ENCODE peak calls at places on chromosomes 1 and 21, in five cellular contexts. G is GM10248, M is fibroblast of villous mesenchyme, J is chondrocyte, B is AG04450. O is an unnamed sample.

GRCh38 chr1:11479375-11479979 is 522 bp downstream of the DISP3 start:
- DNase-seq in G (no peak), M (no peak), J (no peak), B (no peak), O (no peak)

GRCh38 chr1:161382214-161383019 is 14.7 kb upstream of the CFAP126 start:
- DNase-seq in G (peak; percentile 49), M (peak; percentile 83), J (no peak), B (no peak), O (peak; percentile 66)

GRCh38 chr1:4631321-4631720 is 23.1 kb upstream of the AJAP1 start:
- DNase-seq in G (no peak), M (no peak), J (no peak), B (no peak), O (no peak)

GRCh38 chr21:39110431-39110830 is 72.8 kb downstream of the PSMG1 start:
- DNase-seq in G (no peak), M (peak; percentile 69), J (no peak), B (no peak), O (no peak)

GRCh38 chr1:35807614-35808375 is at the start of gene AGO4:
- DNase-seq in G (peak; percentile 67), M (peak; percentile 36), J (no peak), B (no peak), O (peak; percentile 39)

GRCh38 chr1:228404107-228404720 is 2.4 kb downstream of the TRIM11 start:
- DNase-seq in G (no peak), M (no peak), J (no peak), B (no peak), O (no peak)

GRCh38 chr1:230002164-230002803 is 64.8 kb upstream of the GALNT2 start:
- DNase-seq in G (no peak), M (peak; percentile 13), J (no peak), B (no peak), O (no peak)

GRCh38 chr1:84620720-84621313 is 46.6 kb upstream of the CTBS start:
- DNase-seq in G (peak; percentile 88), M (peak; percentile 66), J (no peak), B (no peak), O (peak; percentile 91)

GRCh38 chr1:66695121-66695520 is 57.1 kb upstream of the DYNLT5 start:
- DNase-seq in G (no peak), M (no peak), J (no peak), B (no peak), O (no peak)

GRCh38 chr1:118396824-118397530 is 211.9 kb upstream of the SPAG17 start:
- DNase-seq in G (no peak), M (no peak), J (no peak), B (no peak), O (no peak)

GRCh38 chr1:60949826-60950197 is 132.5 kb upstream of the NFIA start:
- DNase-seq in G (no peak), M (no peak), J (no peak), B (no peak), O (no peak)

GRCh38 chr1:111988743-111989453 is 570 bp downstream of the KCND3 start:
- DNase-seq in G (no peak), M (no peak), J (no peak), B (no peak), O (no peak)

GRCh38 chr1:234756066-234756783 is 146.2 kb upstream of the IRF2BP2 start:
- DNase-seq in G (no peak), M (peak; percentile 42), J (no peak), B (no peak), O (no peak)

GRCh38 chr1:9871707-9872425 is 38.2 kb downstream of the CTNNBIP1 start:
- DNase-seq in G (no peak), M (no peak), J (no peak), B (no peak), O (no peak)

GRCh38 chr1:29671957-29672356 is 435.6 kb downstream of the PTPRU start:
- DNase-seq in G (no peak), M (no peak), J (no peak), B (no peak), O (no peak)

GRCh38 chr1:1360511-1361169 is 2.3 kb upstream of the MXRA8 start:
- DNase-seq in G (no peak), M (peak; percentile 94), J (no peak), B (peak; percentile 86), O (no peak)

GRCh38 chr1:64183985-64184440 is 19.4 kb upstream of the UBE2U start:
- DNase-seq in G (no peak), M (peak; percentile 87), J (no peak), B (no peak), O (no peak)

GRCh38 chr21:46069719-46070279 is 28.1 kb upstream of the COL6A2 start:
- DNase-seq in G (no peak), M (no peak), J (peak; percentile 65), B (no peak), O (no peak)

GRCh38 chr1:16906873-16907272 is 11.1 kb downstream of the RNU1-2 start:
- DNase-seq in G (no peak), M (no peak), J (no peak), B (no peak), O (no peak)

GRCh38 chr1:66253330-66253921 is 280.5 kb upstream of the SGIP1 start:
- DNase-seq in G (peak; percentile 59), M (peak; percentile 82), J (no peak), B (peak; percentile 52), O (peak; percentile 72)

GRCh38 chr21:41847066-41847804 is 31.9 kb downstream of the PRDM15 start:
- DNase-seq in G (no peak), M (peak; percentile 6), J (no peak), B (no peak), O (no peak)

GRCh38 chr1:8712413-8713229 is 104.8 kb downstream of the RERE start:
- DNase-seq in G (no peak), M (peak; percentile 99), J (no peak), B (peak; percentile 87), O (peak; percentile 43)

GRCh38 chr1:34901919-34902318 is 27.5 kb downstream of the DLGAP3 start:
- DNase-seq in G (no peak), M (no peak), J (no peak), B (no peak), O (no peak)

GRCh38 chr1:233597489-233597901 is 16.4 kb upstream of the KCNK1 start:
- DNase-seq in G (no peak), M (no peak), J (no peak), B (no peak), O (peak; percentile 62)

GRCh38 chr21:31191553-31191952 is 152.5 kb downstream of the TIAM1 start:
- DNase-seq in G (no peak), M (no peak), J (no peak), B (no peak), O (no peak)

GRCh38 chr1:29753771-29754607 is 517.7 kb downstream of the PTPRU start:
- DNase-seq in G (no peak), M (no peak), J (no peak), B (no peak), O (no peak)

GRCh38 chr21:14084701-14085100 is 126.1 kb downstream of the LIPI start:
- DNase-seq in G (no peak), M (no peak), J (no peak), B (no peak), O (no peak)

GRCh38 chr1:19618428-19618827 is 25.7 kb upstream of the NBL1 start:
- DNase-seq in G (no peak), M (no peak), J (no peak), B (no peak), O (no peak)

GRCh38 chr1:168405931-168406330 is 125.3 kb downstream of the TBX19 start:
- DNase-seq in G (no peak), M (no peak), J (no peak), B (no peak), O (no peak)

GRCh38 chr1:57165546-57165945 is 199.7 kb upstream of the C8B start:
- DNase-seq in G (no peak), M (no peak), J (no peak), B (no peak), O (no peak)

GRCh38 chr1:63797056-63797726 is 23.4 kb downstream of the ROR1 start:
- DNase-seq in G (no peak), M (no peak), J (no peak), B (no peak), O (no peak)

DNA sequence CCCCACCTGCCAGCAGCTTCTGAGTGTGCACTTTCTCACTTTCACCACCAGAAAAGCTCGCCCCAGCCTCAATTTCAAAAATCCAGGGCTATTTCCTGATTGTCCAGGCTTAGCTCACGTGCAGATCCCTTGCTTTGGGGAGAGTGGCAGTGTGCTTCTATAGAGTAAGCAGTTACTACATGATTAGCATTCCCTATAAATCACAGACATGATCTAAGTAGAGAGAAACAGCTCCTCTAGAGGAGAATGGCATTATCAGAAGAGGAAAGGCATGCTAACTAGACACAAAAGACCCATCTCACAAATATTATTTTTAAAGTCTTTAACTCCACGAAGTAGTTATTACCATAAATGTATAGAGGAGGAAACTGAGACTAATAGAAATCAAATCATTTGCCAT is 455.9 kb upstream of the PKN2 start:
- DNase-seq in G (no peak), M (no peak), J (no peak), B (no peak), O (no peak)
- TF ChIP-seq CTCF in G (no peak), M (no peak), J (peak; percentile 33), B (no peak), O (no peak)

GRCh38 chr1:53062731-53063591 is 948 bp downstream of the PODN start:
- DNase-seq in G (peak; percentile 18), M (peak; percentile 30), J (peak; percentile 83), B (no peak), O (no peak)
- TF ChIP-seq CTCF in G (no peak), M (no peak), J (peak; percentile 49), B (no peak), O (no peak)

DNA sequence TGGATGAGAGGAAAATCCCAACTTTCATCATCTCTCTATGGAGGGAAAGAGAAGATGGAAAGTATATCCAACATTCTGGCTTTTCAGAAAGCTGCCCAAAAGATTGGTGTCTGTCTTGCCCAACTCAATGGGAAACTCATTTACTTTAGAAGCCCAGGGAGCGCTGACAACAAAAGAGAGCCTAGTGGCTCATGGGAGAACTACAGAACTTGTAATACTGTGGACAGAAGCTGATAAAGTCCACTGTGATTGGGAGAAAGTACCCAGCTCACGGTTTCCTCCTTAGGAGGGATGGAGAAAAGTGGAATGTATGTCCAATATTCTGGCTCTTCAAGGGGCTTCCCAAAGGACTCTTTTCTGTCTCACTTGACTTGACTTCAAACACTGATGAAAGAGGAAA is 66.0 kb downstream of the RGS21 start:
- DNase-seq in G (no peak), M (no peak), J (no peak), B (no peak), O (no peak)
- TF ChIP-seq CTCF in G (no peak), M (no peak), J (no peak), B (no peak), O (no peak)

GRCh38 chr1:110328274-110328673 is 10.9 kb upstream of the RBM15 start:
- DNase-seq in G (no peak), M (no peak), J (no peak), B (no peak), O (no peak)

GRCh38 chr1:110324667-110325066 is 14.5 kb upstream of the RBM15 start:
- DNase-seq in G (no peak), M (no peak), J (no peak), B (no peak), O (no peak)

GRCh38 chr1:110326826-110327225 is 12.4 kb upstream of the RBM15 start:
- DNase-seq in G (no peak), M (no peak), J (no peak), B (no peak), O (no peak)

DNA sequence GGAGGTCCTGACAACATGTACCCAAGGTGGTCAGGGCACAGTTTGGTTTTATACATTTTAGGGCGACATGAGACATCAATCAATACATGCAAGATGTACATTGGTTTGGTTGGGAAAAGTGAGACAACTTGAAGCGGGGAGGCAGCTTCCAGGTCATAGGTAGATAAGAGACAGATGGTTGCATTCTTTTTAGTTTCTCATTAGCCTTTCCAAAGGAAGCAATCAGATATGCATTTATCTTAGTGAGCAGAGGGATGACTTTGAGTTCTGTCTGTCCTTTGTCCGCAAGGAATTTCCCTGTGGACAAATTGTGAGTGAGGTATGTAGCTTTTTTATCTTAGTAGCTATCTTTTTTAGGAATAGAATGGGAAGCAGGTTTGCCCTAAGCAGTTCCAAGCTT is 10.5 kb upstream of the RBM15 start:
- DNase-seq in G (no peak), M (no peak), J (no peak), B (no peak), O (no peak)
- TF ChIP-seq CTCF in G (no peak), M (no peak), J (no peak), B (no peak), O (no peak)

O was measured in GM12865.